ENCODE peak calls at places on chromosome 21, in four cellular contexts. P is GM10248, U is OCI-LY7, S is BE2C. M is an unnamed sample.
A peak's percentile ranks its signal among the peaks of the same experiment; 100 is the strongest.

GRCh38 chr21:39430457-39430856 is 15.1 kb downstream of the LCA5L start:
- DNase-seq in P (no peak), S (no peak), U (no peak), M (no peak)

GRCh38 chr21:42107881-42108553 is 36.9 kb downstream of the UMODL1 start:
- DNase-seq in P (peak; percentile 91), U (peak; percentile 98), S (peak; percentile 69), M (peak; percentile 90)

GRCh38 chr21:42261832-42262200 is 42.9 kb downstream of the ABCG1 start:
- DNase-seq in S (no peak), P (no peak), U (no peak), M (no peak)

GRCh38 chr21:46392921-46393320 is 65.8 kb upstream of the DIP2A start:
- DNase-seq in U (no peak), S (no peak), P (no peak), M (no peak)

GRCh38 chr21:37917612-37918011 is 1.4 kb upstream of the KCNJ6 start:
- DNase-seq in U (no peak), S (no peak), P (no peak), M (no peak)

GRCh38 chr21:36915014-36915700 is 51.3 kb downstream of the HLCS start:
- DNase-seq in P (no peak), S (no peak), U (no peak), M (no peak)

GRCh38 chr21:16865612-16866011 is 647.2 kb upstream of the CXADR start:
- DNase-seq in S (no peak), U (no peak), P (no peak), M (no peak)

GRCh38 chr21:46325073-46325912 is 1.3 kb downstream of the PCNT start:
- DNase-seq in U (peak; percentile 60), P (peak; percentile 60), S (peak; percentile 87), M (peak; percentile 61)

GRCh38 chr21:35543746-35544145 is 494.6 kb upstream of the RUNX1 start:
- DNase-seq in U (no peak), S (no peak), P (no peak), M (no peak)

GRCh38 chr21:42019101-42019605 is 9.0 kb upstream of the ZBTB21 start:
- DNase-seq in S (no peak), P (no peak), U (no peak), M (no peak)

GRCh38 chr21:15199940-15200339 is 135.1 kb upstream of the NRIP1 start:
- DNase-seq in U (no peak), P (no peak), S (no peak), M (no peak)

GRCh38 chr21:36708512-36709029 is 9.7 kb downstream of the SIM2 start:
- DNase-seq in U (no peak), P (no peak), S (no peak), M (no peak)

GRCh38 chr21:16196521-16197208 is 466.9 kb downstream of the USP25 start:
- DNase-seq in P (no peak), U (no peak), S (no peak), M (no peak)

GRCh38 chr21:34762761-34763160 is 94.0 kb downstream of the CLIC6 start:
- DNase-seq in P (no peak), U (no peak), S (no peak), M (no peak)

GRCh38 chr21:14403681-14404318 is 20.9 kb upstream of the HSPA13 start:
- DNase-seq in S (no peak), P (peak; percentile 29), U (peak; percentile 45), M (peak; percentile 37)

GRCh38 chr21:28464988-28465387 is 527.7 kb downstream of the LTN1 start:
- DNase-seq in U (no peak), P (no peak), S (no peak), M (no peak)

GRCh38 chr21:46350981-46351380 is 27.0 kb downstream of the PCNT start:
- DNase-seq in P (no peak), S (no peak), U (no peak), M (no peak)

GRCh38 chr21:31204801-31205200 is 139.3 kb downstream of the TIAM1 start:
- DNase-seq in U (no peak), S (peak; percentile 18), P (no peak), M (no peak)

GRCh38 chr21:14864211-14865021 is 200.4 kb downstream of the NRIP1 start:
- DNase-seq in U (peak; percentile 9), S (peak; percentile 77), P (peak; percentile 48), M (peak; percentile 57)

GRCh38 chr21:41833138-41834115 is 45.7 kb downstream of the PRDM15 start:
- DNase-seq in S (no peak), P (peak; percentile 71), U (peak; percentile 94), M (peak; percentile 80)

GRCh38 chr21:26007911-26008579 is 162.5 kb downstream of the APP start:
- DNase-seq in S (no peak), U (no peak), P (no peak), M (no peak)

GRCh38 chr21:23021481-23021880 is 2023.3 kb downstream of the NCAM2 start:
- DNase-seq in P (no peak), U (no peak), S (no peak), M (no peak)

GRCh38 chr21:46622226-46622625 is 13.2 kb upstream of the PRMT2 start:
- DNase-seq in P (no peak), U (no peak), S (no peak), M (no peak)

GRCh38 chr21:37903396-37903795 is 12.9 kb downstream of the KCNJ6 start:
- DNase-seq in S (no peak), U (no peak), P (no peak), M (no peak)

GRCh38 chr21:40800126-40800525 is 46.8 kb downstream of the DSCAM start:
- DNase-seq in U (no peak), P (no peak), S (no peak), M (no peak)

GRCh38 chr21:26587621-26588260 is 14.7 kb upstream of the CYYR1 start:
- DNase-seq in P (no peak), S (no peak), U (no peak), M (no peak)

GRCh38 chr21:35206141-35207125 is 157.3 kb upstream of the RUNX1 start:
- DNase-seq in U (peak; percentile 66), P (peak; percentile 44), S (no peak), M (peak; percentile 37)

GRCh38 chr21:38831526-38832467 is 26.1 kb downstream of the ETS2 start:
- DNase-seq in S (no peak), P (peak; percentile 55), U (no peak), M (peak; percentile 66)

GRCh38 chr21:38917045-38917774 is 111.5 kb downstream of the ETS2 start:
- DNase-seq in S (no peak), U (no peak), P (no peak), M (no peak)

GRCh38 chr21:24514081-24514733 is 1093.1 kb downstream of the MRPL39 start:
- DNase-seq in P (no peak), U (no peak), S (no peak), M (no peak)

GRCh38 chr21:42146251-42146805 is 72.6 kb upstream of the ABCG1 start:
- DNase-seq in S (no peak), U (no peak), P (no peak), M (no peak)

GRCh38 chr21:36134820-36135390 is at the start of gene CBR3:
- DNase-seq in U (no peak), P (peak; percentile 39), S (peak; percentile 20), M (peak; percentile 55)

GRCh38 chr21:37551406-37552355 is 185.1 kb downstream of the DYRK1A start:
- DNase-seq in P (no peak), S (no peak), U (no peak), M (no peak)

GRCh38 chr21:19507682-19508260 is 1104.2 kb upstream of the TMPRSS15 start:
- DNase-seq in S (no peak), P (no peak), U (peak; percentile 3), M (no peak)
- TF ChIP-seq CTCF in S (peak; percentile 76), P (no peak), U (peak; percentile 66), M (no peak)

DNA sequence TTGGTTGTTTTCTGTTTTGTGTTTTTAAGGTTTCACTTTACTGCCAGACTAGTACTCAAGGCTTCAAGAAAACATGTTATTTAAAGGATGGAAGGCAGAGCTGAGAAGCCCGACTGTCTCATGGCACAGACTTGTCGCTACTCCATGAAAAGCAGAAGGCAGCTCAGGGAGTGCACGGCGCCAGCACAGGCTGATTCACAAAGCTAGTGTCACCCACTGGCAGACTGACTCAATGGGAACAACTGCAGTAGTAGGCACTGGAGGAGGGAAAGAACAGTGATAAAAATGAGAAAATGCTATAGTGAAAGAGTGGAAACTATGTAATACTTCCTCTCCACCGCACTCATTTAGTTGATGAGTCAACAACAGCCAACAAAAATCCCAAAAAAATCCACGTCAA is 14.7 kb downstream of the HSF2BP start:
- DNase-seq in S (no peak), U (no peak), P (no peak), M (no peak)
- TF ChIP-seq CTCF in S (no peak), U (no peak), P (no peak), M (no peak)

GRCh38 chr21:32377991-32378390 is 14.8 kb downstream of the URB1 start:
- DNase-seq in S (no peak), U (no peak), P (no peak), M (no peak)
- TF ChIP-seq CTCF in S (no peak), U (no peak), P (no peak), M (no peak)

GRCh38 chr21:45289134-45289533 is 1.4 kb upstream of the POFUT2 start:
- DNase-seq in P (no peak), S (no peak), U (no peak), M (no peak)

GRCh38 chr21:45290948-45291612 is 3.4 kb upstream of the POFUT2 start:
- DNase-seq in P (no peak), S (peak; percentile 48), U (no peak), M (no peak)

GRCh38 chr21:45291613-45292398 is 4.1 kb upstream of the POFUT2 start:
- DNase-seq in S (peak; percentile 33), U (no peak), P (no peak), M (no peak)

GRCh38 chr21:45288441-45288841 is 746 bp upstream of the POFUT2 start:
- DNase-seq in U (no peak), P (no peak), S (peak; percentile 15), M (no peak)

DNA sequence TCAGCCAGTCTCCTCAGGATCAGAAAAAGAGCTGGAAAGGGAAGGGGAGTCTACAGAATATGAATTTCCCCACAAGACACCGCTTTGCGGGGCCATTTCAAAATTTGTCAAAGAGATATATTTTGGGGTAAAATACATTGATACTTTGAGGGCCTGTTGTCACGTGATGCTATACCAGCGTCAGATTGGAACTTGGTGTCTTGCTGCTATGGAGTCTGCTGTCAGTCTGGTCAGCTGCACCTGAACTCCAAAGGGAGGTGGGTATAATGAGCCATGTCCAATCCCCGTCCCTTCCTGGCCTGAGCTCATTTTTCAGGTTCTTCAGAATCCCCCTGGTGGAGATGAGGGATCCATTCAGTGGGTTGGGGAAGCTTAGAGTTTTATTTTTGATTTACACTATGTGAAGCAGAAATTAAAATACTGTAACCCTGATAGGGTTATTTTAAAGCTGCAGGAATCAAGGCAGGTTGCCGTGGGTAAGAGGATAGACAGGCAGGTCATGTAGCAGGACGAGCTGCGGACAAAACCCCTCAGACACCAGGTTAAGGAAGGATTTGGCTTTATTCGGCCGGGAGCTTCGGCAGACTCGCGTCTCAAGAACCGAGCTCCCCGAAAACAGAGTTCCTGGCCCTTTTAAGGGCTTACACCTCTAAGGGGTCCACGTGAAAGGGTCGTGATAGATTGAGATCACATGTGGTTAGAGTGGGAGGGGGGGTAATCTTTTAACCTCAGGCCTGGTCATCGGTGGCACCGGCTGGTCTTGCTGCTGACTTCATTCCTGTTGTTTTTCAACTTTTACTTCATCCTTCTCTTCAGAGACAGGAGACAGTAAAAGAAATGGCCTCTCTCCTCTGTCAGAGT is 2.2 kb upstream of the POFUT2 start:
- DNase-seq in S (peak; percentile 27), U (no peak), P (no peak), M (no peak)
- TF ChIP-seq CTCF in S (peak; percentile 47), U (peak; percentile 18), P (no peak), M (no peak)

GRCh38 chr21:33302796-33303195 is 22.0 kb upstream of the IFNAR1 start:
- DNase-seq in P (no peak), S (no peak), U (no peak), M (no peak)
- TF ChIP-seq CTCF in P (no peak), S (no peak), U (peak; percentile 46), M (no peak)